ENCODE peak calls at places on chromosomes 2 and 18, in seven cellular contexts. Q is neuronal stem cell, Z is kidney, U is NT2/D1, I is colonic mucosa, A is IMR-90, T is HepG2. D is an unnamed sample.

GRCh38 chr2:229810786-229811185 is 96.4 kb upstream of the DNER start:
- DNase-seq in Q (no peak), Z (no peak), U (no peak), I (no peak), A (peak), T (no peak), D (no peak)

GRCh38 chr2:174752403-174753037 is 11.8 kb downstream of the CHRNA1 start:
- DNase-seq in Q (no peak), Z (no peak), U (no peak), I (no peak), A (no peak), T (no peak), D (no peak)

GRCh38 chr18:67273288-67273687 is 243.2 kb downstream of the DSEL start:
- DNase-seq in Q (no peak), Z (no peak), U (no peak), I (no peak), A (no peak), T (no peak), D (no peak)

GRCh38 chr2:182713611-182714010 is 2.4 kb upstream of the DNAJC10 start:
- DNase-seq in Q (no peak), Z (no peak), U (no peak), I (no peak), A (no peak), T (no peak), D (peak)

GRCh38 chr2:41621578-41621977 is 426.2 kb upstream of the PKDCC start:
- DNase-seq in Q (no peak), Z (no peak), U (no peak), I (no peak), A (no peak), T (no peak), D (no peak)

GRCh38 chr2:142952793-142953192 is 75.3 kb downstream of the KYNU start:
- DNase-seq in Q (no peak), Z (no peak), U (no peak), I (no peak), A (no peak), T (no peak), D (no peak)

GRCh38 chr2:26974352-26974751 is 3.9 kb downstream of the MAPRE3 start:
- DNase-seq in Q (no peak), Z (no peak), U (no peak), I (no peak), A (no peak), T (no peak), D (no peak)

GRCh38 chr2:134379293-134379692 is 125.4 kb downstream of the MGAT5 start:
- DNase-seq in Q (no peak), Z (no peak), U (no peak), I (no peak), A (peak), T (no peak), D (no peak)

GRCh38 chr2:21428754-21429153 is 305.0 kb downstream of the TDRD15 start:
- DNase-seq in Q (no peak), Z (no peak), U (no peak), I (no peak), A (no peak), T (no peak), D (no peak)

DNA sequence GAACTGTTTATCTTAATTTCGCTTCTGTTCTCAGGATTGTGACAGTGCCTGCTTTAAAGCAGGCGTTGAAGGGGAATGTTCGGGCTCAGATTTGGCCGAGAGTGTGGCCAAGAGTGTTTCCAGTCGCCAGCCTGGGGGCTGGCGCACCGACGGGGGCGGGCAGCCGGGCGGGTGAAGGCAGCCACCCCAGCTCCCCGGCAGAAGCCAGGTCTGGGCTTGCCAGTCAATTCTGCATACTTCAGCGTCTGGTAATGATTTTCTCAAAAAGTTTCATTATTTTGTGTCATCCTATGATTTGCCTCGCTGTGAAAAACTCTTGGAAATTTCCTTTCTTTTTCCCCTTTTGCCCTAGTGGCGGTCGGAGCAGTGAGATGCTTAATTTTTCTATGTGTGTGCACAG is 778 bp downstream of the FAM228A start:
- DNase-seq in Q (no peak), Z (no peak), U (no peak), I (no peak), A (no peak), T (no peak), D (no peak)
- H3K9ac ChIP-seq in Q (no peak), Z (no peak), U (no peak), I (no peak), A (no peak), T (no peak), D (no peak)

GRCh38 chr2:70070557-70071268 is 16.6 kb upstream of the PCBP1 start:
- DNase-seq in Q (peak), Z (no peak), U (peak), I (peak), A (peak), T (peak), D (peak)
- H3K9ac ChIP-seq in Q (no peak), Z (peak), U (peak), I (peak), A (peak), T (peak), D (no peak)

GRCh38 chr2:219798430-219798829 is 171.0 kb downstream of the SLC4A3 start:
- DNase-seq in Q (no peak), Z (no peak), U (no peak), I (no peak), A (no peak), T (no peak), D (no peak)
- H3K9ac ChIP-seq in Q (no peak), Z (no peak), U (no peak), I (no peak), A (no peak), T (no peak), D (no peak)

GRCh38 chr2:227474406-227474805 is 2.5 kb downstream of the AGFG1 start:
- DNase-seq in Q (no peak), Z (no peak), U (no peak), I (no peak), A (no peak), T (no peak), D (peak)

GRCh38 chr2:227473019-227473461 is 1.1 kb downstream of the AGFG1 start:
- DNase-seq in Q (peak), Z (no peak), U (no peak), I (no peak), A (peak), T (no peak), D (no peak)

GRCh38 chr2:227472265-227473018 is 486 bp downstream of the AGFG1 start:
- DNase-seq in Q (no peak), Z (peak), U (no peak), I (peak), A (no peak), T (no peak), D (peak)

GRCh38 chr2:227466887-227467285 is 5.1 kb upstream of the AGFG1 start:
- DNase-seq in Q (no peak), Z (no peak), U (no peak), I (no peak), A (no peak), T (no peak), D (no peak)

DNA sequence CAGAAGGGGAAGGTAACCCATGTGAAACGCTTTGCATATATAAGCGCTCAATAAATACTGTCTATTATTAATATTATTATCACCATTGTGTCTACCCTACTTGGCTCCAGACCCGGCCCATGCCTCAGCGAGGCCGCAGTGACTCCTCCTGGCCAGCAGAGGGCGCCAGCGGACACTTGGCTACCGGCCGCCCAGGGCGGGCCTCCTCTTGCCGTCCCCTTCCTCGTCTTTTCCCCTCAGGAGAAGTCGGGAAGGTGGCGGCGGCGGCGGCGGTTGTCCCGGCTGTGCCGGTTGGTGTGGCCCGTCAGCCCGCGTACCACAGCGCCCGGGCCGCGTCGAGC is at the start of gene AGFG1:
- DNase-seq in Q (peak), Z (peak), U (peak), I (peak), A (peak), T (peak), D (peak)
- H3K9ac ChIP-seq in Q (peak), Z (no peak), U (peak), I (peak), A (peak), T (peak), D (peak)

DNA sequence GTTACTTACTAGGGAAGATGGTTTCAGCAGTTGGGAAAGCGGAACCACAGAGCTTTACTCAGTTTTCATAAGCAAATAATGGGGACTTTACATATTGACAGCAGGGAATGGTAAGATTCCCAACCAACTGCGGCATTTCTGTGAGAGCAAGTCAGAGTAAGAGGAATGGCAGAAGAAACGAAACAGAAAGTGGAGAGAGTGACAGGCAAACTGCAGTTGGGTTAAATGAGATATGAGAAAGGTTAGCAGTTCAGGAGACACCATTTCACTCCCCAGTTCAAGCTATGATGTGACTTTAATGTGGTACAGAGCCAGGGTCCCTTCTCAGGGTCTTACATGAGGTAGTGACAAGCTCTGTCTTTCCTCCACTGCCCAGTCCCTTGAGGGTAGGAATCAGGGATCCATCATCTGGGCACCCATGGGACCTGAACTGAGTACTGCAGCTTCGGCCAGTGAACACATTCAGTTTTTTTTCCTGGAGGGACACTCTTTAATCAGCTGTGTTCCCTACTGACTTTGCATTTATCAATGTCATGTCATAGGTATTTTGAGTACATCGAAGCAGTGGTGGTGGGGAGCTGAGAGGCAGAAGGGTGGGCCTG is 33.0 kb upstream of the GREB1 start:
- DNase-seq in Q (no peak), Z (no peak), U (no peak), I (no peak), A (no peak), T (no peak), D (no peak)
- H3K9ac ChIP-seq in Q (no peak), Z (no peak), U (no peak), I (no peak), A (no peak), T (peak), D (no peak)

D was measured in trophoblast cell.